ENCODE peak calls at places on chromosomes 1 and 21, in nine cellular contexts. One of them, this sample, is unnamed.
A peak's percentile ranks its signal among the peaks of the same experiment; 100 is the strongest.

GRCh38 chr1:54114001-54114400 is 38.8 kb downstream of the CDCP2 start:
- DNase-seq in CD8-positive, alpha-beta memory T cell: no peak
- DNase-seq in effector memory CD4-positive, alpha-beta T cell: no peak
- DNase-seq in lower lobe of right lung: no peak
- DNase-seq in esophagus muscularis mucosa: no peak
- DNase-seq in lung: no peak
- DNase-seq in neural progenitor cell: no peak
- DNase-seq in psoas muscle: no peak
- DNase-seq in A549: no peak
- DNase-seq in this sample: no peak

GRCh38 chr1:162391790-162392563 is 10.4 kb downstream of the C1orf226 start:
- DNase-seq in CD8-positive, alpha-beta memory T cell: no peak
- DNase-seq in effector memory CD4-positive, alpha-beta T cell: no peak
- DNase-seq in lower lobe of right lung: no peak
- DNase-seq in esophagus muscularis mucosa: no peak
- DNase-seq in lung: no peak
- DNase-seq in neural progenitor cell: peak; percentile 81
- DNase-seq in psoas muscle: no peak
- DNase-seq in A549: peak; percentile 65
- DNase-seq in this sample: no peak

GRCh38 chr1:34354367-34354766 is 177.7 kb downstream of the C1orf94 start:
- DNase-seq in CD8-positive, alpha-beta memory T cell: no peak
- DNase-seq in effector memory CD4-positive, alpha-beta T cell: no peak
- DNase-seq in lower lobe of right lung: no peak
- DNase-seq in esophagus muscularis mucosa: no peak
- DNase-seq in lung: no peak
- DNase-seq in neural progenitor cell: no peak
- DNase-seq in psoas muscle: no peak
- DNase-seq in A549: no peak
- DNase-seq in this sample: no peak

GRCh38 chr1:234675006-234675405 is 65.0 kb upstream of the IRF2BP2 start:
- DNase-seq in CD8-positive, alpha-beta memory T cell: no peak
- DNase-seq in effector memory CD4-positive, alpha-beta T cell: no peak
- DNase-seq in lower lobe of right lung: no peak
- DNase-seq in esophagus muscularis mucosa: peak; percentile 53
- DNase-seq in lung: no peak
- DNase-seq in neural progenitor cell: no peak
- DNase-seq in psoas muscle: no peak
- DNase-seq in A549: no peak
- DNase-seq in this sample: no peak

GRCh38 chr1:211843507-211844298 is 13.1 kb upstream of the LPGAT1 start:
- DNase-seq in CD8-positive, alpha-beta memory T cell: no peak
- DNase-seq in effector memory CD4-positive, alpha-beta T cell: no peak
- DNase-seq in lower lobe of right lung: no peak
- DNase-seq in esophagus muscularis mucosa: no peak
- DNase-seq in lung: no peak
- DNase-seq in neural progenitor cell: no peak
- DNase-seq in psoas muscle: no peak
- DNase-seq in A549: no peak
- DNase-seq in this sample: no peak

GRCh38 chr1:150233359-150234308 is 2.3 kb downstream of the ANP32E start:
- DNase-seq in CD8-positive, alpha-beta memory T cell: peak; percentile 28
- DNase-seq in effector memory CD4-positive, alpha-beta T cell: peak; percentile 6
- DNase-seq in lower lobe of right lung: no peak
- DNase-seq in esophagus muscularis mucosa: peak; percentile 91
- DNase-seq in lung: peak; percentile 39
- DNase-seq in neural progenitor cell: peak; percentile 2
- DNase-seq in psoas muscle: no peak
- DNase-seq in A549: peak; percentile 70
- DNase-seq in this sample: no peak

GRCh38 chr1:211326528-211327340 is at the start of gene TRAF5:
- DNase-seq in CD8-positive, alpha-beta memory T cell: peak; percentile 54
- DNase-seq in effector memory CD4-positive, alpha-beta T cell: peak; percentile 27
- DNase-seq in lower lobe of right lung: peak; percentile 71
- DNase-seq in esophagus muscularis mucosa: no peak
- DNase-seq in lung: peak; percentile 38
- DNase-seq in neural progenitor cell: peak; percentile 79
- DNase-seq in psoas muscle: peak; percentile 69
- DNase-seq in A549: peak; percentile 62
- DNase-seq in this sample: no peak

GRCh38 chr1:232529747-232530146 is 100.2 kb downstream of the SIPA1L2 start:
- DNase-seq in CD8-positive, alpha-beta memory T cell: no peak
- DNase-seq in effector memory CD4-positive, alpha-beta T cell: no peak
- DNase-seq in lower lobe of right lung: no peak
- DNase-seq in esophagus muscularis mucosa: no peak
- DNase-seq in lung: no peak
- DNase-seq in neural progenitor cell: no peak
- DNase-seq in psoas muscle: no peak
- DNase-seq in A549: no peak
- DNase-seq in this sample: no peak

GRCh38 chr1:59901770-59902388 is 24.7 kb downstream of the CYP2J2 start:
- DNase-seq in CD8-positive, alpha-beta memory T cell: no peak
- DNase-seq in effector memory CD4-positive, alpha-beta T cell: no peak
- DNase-seq in lower lobe of right lung: no peak
- DNase-seq in esophagus muscularis mucosa: peak; percentile 90
- DNase-seq in lung: no peak
- DNase-seq in neural progenitor cell: no peak
- DNase-seq in psoas muscle: no peak
- DNase-seq in A549: no peak
- DNase-seq in this sample: no peak

GRCh38 chr1:20663969-20664715 is 3.0 kb upstream of the DDOST start:
- DNase-seq in CD8-positive, alpha-beta memory T cell: no peak
- DNase-seq in effector memory CD4-positive, alpha-beta T cell: no peak
- DNase-seq in lower lobe of right lung: no peak
- DNase-seq in esophagus muscularis mucosa: no peak
- DNase-seq in lung: no peak
- DNase-seq in neural progenitor cell: no peak
- DNase-seq in psoas muscle: no peak
- DNase-seq in A549: no peak
- DNase-seq in this sample: no peak

GRCh38 chr1:87956072-87956471 is 627.4 kb downstream of the LMO4 start:
- DNase-seq in CD8-positive, alpha-beta memory T cell: no peak
- DNase-seq in effector memory CD4-positive, alpha-beta T cell: no peak
- DNase-seq in lower lobe of right lung: no peak
- DNase-seq in esophagus muscularis mucosa: no peak
- DNase-seq in lung: no peak
- DNase-seq in neural progenitor cell: peak; percentile 84
- DNase-seq in psoas muscle: peak; percentile 67
- DNase-seq in A549: peak; percentile 81
- DNase-seq in this sample: no peak

GRCh38 chr1:156926175-156926574 is 5.7 kb downstream of the LRRC71 start:
- DNase-seq in CD8-positive, alpha-beta memory T cell: no peak
- DNase-seq in effector memory CD4-positive, alpha-beta T cell: no peak
- DNase-seq in lower lobe of right lung: peak; percentile 84
- DNase-seq in esophagus muscularis mucosa: no peak
- DNase-seq in lung: peak; percentile 87
- DNase-seq in neural progenitor cell: no peak
- DNase-seq in psoas muscle: peak; percentile 68
- DNase-seq in A549: peak; percentile 27
- DNase-seq in this sample: no peak

GRCh38 chr21:23394458-23394857 is 2212.8 kb downstream of the MRPL39 start:
- DNase-seq in CD8-positive, alpha-beta memory T cell: no peak
- DNase-seq in effector memory CD4-positive, alpha-beta T cell: no peak
- DNase-seq in lower lobe of right lung: no peak
- DNase-seq in esophagus muscularis mucosa: no peak
- DNase-seq in lung: no peak
- DNase-seq in neural progenitor cell: no peak
- DNase-seq in psoas muscle: no peak
- DNase-seq in A549: no peak
- DNase-seq in this sample: no peak

GRCh38 chr1:185894806-185895205 is 160.6 kb downstream of the HMCN1 start:
- DNase-seq in CD8-positive, alpha-beta memory T cell: no peak
- DNase-seq in effector memory CD4-positive, alpha-beta T cell: no peak
- DNase-seq in lower lobe of right lung: no peak
- DNase-seq in esophagus muscularis mucosa: no peak
- DNase-seq in lung: no peak
- DNase-seq in neural progenitor cell: no peak
- DNase-seq in psoas muscle: no peak
- DNase-seq in A549: no peak
- DNase-seq in this sample: no peak

GRCh38 chr1:21937372-21938121 is 437 bp upstream of the HSPG2 start:
- DNase-seq in CD8-positive, alpha-beta memory T cell: peak; percentile 63
- DNase-seq in effector memory CD4-positive, alpha-beta T cell: peak; percentile 55
- DNase-seq in lower lobe of right lung: peak; percentile 85
- DNase-seq in esophagus muscularis mucosa: no peak
- DNase-seq in lung: peak; percentile 76
- DNase-seq in neural progenitor cell: peak; percentile 96
- DNase-seq in psoas muscle: peak; percentile 91
- DNase-seq in A549: peak; percentile 74
- DNase-seq in this sample: no peak

GRCh38 chr1:21936366-21937031 is 611 bp downstream of the HSPG2 start:
- DNase-seq in CD8-positive, alpha-beta memory T cell: peak; percentile 9
- DNase-seq in effector memory CD4-positive, alpha-beta T cell: no peak
- DNase-seq in lower lobe of right lung: peak; percentile 56
- DNase-seq in esophagus muscularis mucosa: no peak
- DNase-seq in lung: no peak
- DNase-seq in neural progenitor cell: peak; percentile 39
- DNase-seq in psoas muscle: peak; percentile 68
- DNase-seq in A549: no peak
- DNase-seq in this sample: no peak

GRCh38 chr1:21935393-21935804 is 1.7 kb downstream of the HSPG2 start:
- DNase-seq in CD8-positive, alpha-beta memory T cell: no peak
- DNase-seq in effector memory CD4-positive, alpha-beta T cell: no peak
- DNase-seq in lower lobe of right lung: no peak
- DNase-seq in esophagus muscularis mucosa: no peak
- DNase-seq in lung: no peak
- DNase-seq in neural progenitor cell: no peak
- DNase-seq in psoas muscle: no peak
- DNase-seq in A549: peak; percentile 59
- DNase-seq in this sample: no peak

GRCh38 chr1:21935891-21936365 is 1.2 kb downstream of the HSPG2 start:
- DNase-seq in CD8-positive, alpha-beta memory T cell: no peak
- DNase-seq in effector memory CD4-positive, alpha-beta T cell: no peak
- DNase-seq in lower lobe of right lung: peak; percentile 56
- DNase-seq in esophagus muscularis mucosa: no peak
- DNase-seq in lung: no peak
- DNase-seq in neural progenitor cell: no peak
- DNase-seq in psoas muscle: no peak
- DNase-seq in A549: peak; percentile 56
- DNase-seq in this sample: no peak

DNA sequence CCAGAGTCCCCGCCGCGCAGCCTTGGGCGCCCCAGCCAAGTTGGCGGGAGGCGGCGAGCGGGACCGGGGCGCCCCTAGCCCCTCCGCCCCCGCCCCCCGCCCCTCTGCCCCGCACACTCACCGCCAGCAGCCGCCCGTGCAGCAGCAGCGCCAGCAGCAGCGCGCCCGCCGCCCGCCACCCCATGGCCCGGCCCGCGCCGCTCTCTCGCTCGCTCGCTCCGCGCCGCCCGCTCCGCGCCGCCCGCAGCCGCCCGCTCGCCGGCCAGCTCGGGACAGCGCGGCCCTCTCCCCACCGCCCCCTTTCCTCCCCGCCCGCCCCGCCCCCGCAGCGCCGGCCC is at the start of gene HSPG2:
- DNase-seq in CD8-positive, alpha-beta memory T cell: no peak
- DNase-seq in effector memory CD4-positive, alpha-beta T cell: no peak
- DNase-seq in lower lobe of right lung: no peak
- DNase-seq in esophagus muscularis mucosa: no peak
- DNase-seq in lung: no peak
- DNase-seq in neural progenitor cell: no peak
- DNase-seq in psoas muscle: no peak
- DNase-seq in A549: no peak
- DNase-seq in this sample: no peak
- H3K4me1 ChIP-seq in CD8-positive, alpha-beta memory T cell: peaks cover 19% of the 10 kb centered on the region
- H3K4me1 ChIP-seq in effector memory CD4-positive, alpha-beta T cell: no peaks in the 10 kb centered on the region
- H3K4me1 ChIP-seq in lower lobe of right lung: peaks cover 68% of the 10 kb centered on the region
- H3K4me1 ChIP-seq in esophagus muscularis mucosa: peaks cover 76% of the 10 kb centered on the region
- H3K4me1 ChIP-seq in lung: peaks cover 17% of the 10 kb centered on the region
- H3K4me1 ChIP-seq in neural progenitor cell: peaks cover 61% of the 10 kb centered on the region
- H3K4me1 ChIP-seq in psoas muscle: peaks cover 54% of the 10 kb centered on the region
- H3K4me1 ChIP-seq in A549: peaks cover 69% of the 10 kb centered on the region
- H3K4me1 ChIP-seq in this sample: peaks cover 16% of the 10 kb centered on the region

GRCh38 chr1:183363967-183364366 is 54.2 kb downstream of the NMNAT2 start:
- DNase-seq in CD8-positive, alpha-beta memory T cell: no peak
- DNase-seq in effector memory CD4-positive, alpha-beta T cell: no peak
- DNase-seq in lower lobe of right lung: no peak
- DNase-seq in esophagus muscularis mucosa: no peak
- DNase-seq in lung: no peak
- DNase-seq in neural progenitor cell: no peak
- DNase-seq in psoas muscle: no peak
- DNase-seq in A549: no peak
- DNase-seq in this sample: no peak
- H3K4me3 ChIP-seq in CD8-positive, alpha-beta memory T cell: no peak overlapping the region
- H3K4me3 ChIP-seq in effector memory CD4-positive, alpha-beta T cell: no peak overlapping the region
- H3K4me3 ChIP-seq in lower lobe of right lung: no peak overlapping the region
- H3K4me3 ChIP-seq in esophagus muscularis mucosa: no peak overlapping the region
- H3K4me3 ChIP-seq in lung: no peak overlapping the region
- H3K4me3 ChIP-seq in neural progenitor cell: no peak overlapping the region
- H3K4me3 ChIP-seq in psoas muscle: no peak overlapping the region
- H3K4me3 ChIP-seq in A549: no peak overlapping the region
- H3K4me3 ChIP-seq in this sample: no peak overlapping the region

DNA sequence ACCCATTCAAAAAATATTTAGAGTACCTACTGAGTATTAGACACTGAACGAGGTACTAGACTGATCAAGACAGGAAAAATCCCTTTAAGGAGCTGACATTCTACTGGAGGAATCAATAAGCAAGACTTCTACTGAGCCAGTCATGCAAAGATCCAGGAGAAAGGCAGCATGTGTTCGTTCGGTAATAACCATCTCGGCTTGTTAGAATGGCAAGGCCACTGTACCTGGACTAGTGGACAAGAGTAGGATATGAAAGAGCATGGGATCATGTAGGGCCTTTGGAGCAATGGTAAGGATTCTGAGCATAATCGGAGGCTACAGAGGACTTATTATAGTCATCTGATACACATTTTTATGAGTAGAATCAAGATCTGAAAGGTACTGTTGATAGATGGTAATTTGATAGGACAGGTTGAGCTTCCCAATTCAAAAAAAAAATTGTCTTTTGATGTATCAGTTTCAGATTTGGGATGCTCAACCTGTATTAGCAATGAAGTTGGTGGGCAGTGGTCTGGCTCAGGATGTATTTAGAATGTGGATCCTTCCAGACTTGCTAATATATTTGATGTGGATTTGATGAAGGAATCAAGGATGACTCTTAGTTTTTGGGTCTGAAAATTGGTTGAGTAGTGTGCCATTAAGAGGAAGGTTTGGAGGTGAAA is 2.3 kb downstream of the COX20 start:
- DNase-seq in CD8-positive, alpha-beta memory T cell: no peak
- DNase-seq in effector memory CD4-positive, alpha-beta T cell: no peak
- DNase-seq in lower lobe of right lung: no peak
- DNase-seq in esophagus muscularis mucosa: no peak
- DNase-seq in lung: no peak
- DNase-seq in neural progenitor cell: no peak
- DNase-seq in psoas muscle: no peak
- DNase-seq in A549: peak; percentile 36
- DNase-seq in this sample: no peak
- H3K27ac ChIP-seq in CD8-positive, alpha-beta memory T cell: no peak overlapping the region
- H3K27ac ChIP-seq in effector memory CD4-positive, alpha-beta T cell: no peak overlapping the region
- H3K27ac ChIP-seq in lower lobe of right lung: no peak overlapping the region
- H3K27ac ChIP-seq in esophagus muscularis mucosa: peak overlapping the region; percentile 100
- H3K27ac ChIP-seq in lung: no peak overlapping the region
- H3K27ac ChIP-seq in neural progenitor cell: no peak overlapping the region
- H3K27ac ChIP-seq in psoas muscle: peak overlapping the region; percentile 97
- H3K27ac ChIP-seq in A549: no peak overlapping the region
- H3K27ac ChIP-seq in this sample: no peak overlapping the region

DNA sequence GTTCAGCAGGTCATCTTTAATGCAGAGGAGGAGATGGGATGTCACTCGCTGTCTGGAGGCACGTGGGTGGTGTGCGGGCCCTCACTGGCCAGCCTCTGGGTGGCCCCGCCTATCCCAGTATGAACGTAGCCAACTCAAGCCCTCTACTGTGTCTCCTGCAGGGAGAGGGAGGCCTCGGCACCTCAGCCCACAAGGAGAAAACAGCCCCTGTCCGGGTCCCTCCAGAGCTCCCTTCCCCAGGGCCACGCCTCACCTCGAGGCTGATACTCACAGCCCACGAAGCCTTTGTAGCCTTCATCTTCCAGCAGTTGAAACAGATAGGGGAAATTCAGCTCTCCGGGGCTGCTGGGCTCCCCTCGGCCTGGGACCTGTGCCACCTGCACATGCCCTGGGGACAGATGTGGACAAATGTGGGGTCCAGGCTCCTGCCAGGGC is 2.6 kb downstream of the HYI start:
- DNase-seq in CD8-positive, alpha-beta memory T cell: no peak
- DNase-seq in effector memory CD4-positive, alpha-beta T cell: no peak
- DNase-seq in lower lobe of right lung: no peak
- DNase-seq in esophagus muscularis mucosa: no peak
- DNase-seq in lung: no peak
- DNase-seq in neural progenitor cell: no peak
- DNase-seq in psoas muscle: peak; percentile 44
- DNase-seq in A549: no peak
- DNase-seq in this sample: no peak
- H3K4me1 ChIP-seq in CD8-positive, alpha-beta memory T cell: peaks cover 9% of the 10 kb centered on the region
- H3K4me1 ChIP-seq in effector memory CD4-positive, alpha-beta T cell: no peaks in the 10 kb centered on the region
- H3K4me1 ChIP-seq in lower lobe of right lung: peaks cover 6% of the 10 kb centered on the region
- H3K4me1 ChIP-seq in esophagus muscularis mucosa: peaks cover 18% of the 10 kb centered on the region
- H3K4me1 ChIP-seq in lung: no peaks in the 10 kb centered on the region
- H3K4me1 ChIP-seq in neural progenitor cell: peaks cover 9% of the 10 kb centered on the region
- H3K4me1 ChIP-seq in psoas muscle: peaks cover 14% of the 10 kb centered on the region
- H3K4me1 ChIP-seq in A549: peaks cover 10% of the 10 kb centered on the region
- H3K4me1 ChIP-seq in this sample: peaks cover 2% of the 10 kb centered on the region